ENCODE peak calls at places on chromosomes 12 and 14, in seven cellular contexts. D, W, V, J, U, N and T are unnamed samples.
A peak's percentile ranks its signal among the peaks of the same experiment; 100 is the strongest.

GRCh38 chr14:93984070-93984469 is 7.7 kb upstream of the ASB2 start:
- DNase-seq in D (no peak), W (no peak), V (peak; percentile 81), J (peak; percentile 72), U (no peak), N (peak; percentile 69), T (no peak)

GRCh38 chr14:38080696-38081095 is 127.0 kb upstream of the SSTR1 start:
- DNase-seq in D (no peak), W (no peak), V (no peak), J (no peak), U (no peak), N (no peak), T (peak; percentile 41)

GRCh38 chr14:92607702-92608429 is 94.3 kb downstream of the RIN3 start:
- DNase-seq in D (no peak), W (no peak), V (peak; percentile 89), J (peak; percentile 7), U (no peak), N (peak; percentile 66), T (no peak)

GRCh38 chr12:124758266-124759200 is 105.1 kb downstream of the SCARB1 start:
- DNase-seq in D (no peak), W (no peak), V (no peak), J (no peak), U (no peak), N (no peak), T (peak; percentile 99)

GRCh38 chr12:125065753-125066570 is 727 bp downstream of the AACS start:
- DNase-seq in D (no peak), W (no peak), V (no peak), J (peak; percentile 69), U (no peak), N (no peak), T (no peak)

GRCh38 chr12:4763549-4763948 is 43.3 kb downstream of the GALNT8 start:
- DNase-seq in D (no peak), W (peak; percentile 86), V (peak; percentile 2), J (peak; percentile 99), U (peak; percentile 61), N (no peak), T (no peak)

GRCh38 chr14:19828314-19828713 is 24.7 kb downstream of the OR4N2 start:
- DNase-seq in D (no peak), W (no peak), V (no peak), J (no peak), U (no peak), N (no peak), T (no peak)

GRCh38 chr14:34179723-34180122 is 228.8 kb upstream of the EGLN3 start:
- DNase-seq in D (peak; percentile 12), W (no peak), V (no peak), J (no peak), U (no peak), N (no peak), T (no peak)

GRCh38 chr12:121184425-121184824 is 25.5 kb upstream of the P2RX4 start:
- DNase-seq in D (no peak), W (no peak), V (no peak), J (peak; percentile 70), U (no peak), N (no peak), T (no peak)

GRCh38 chr12:33605776-33606175 is 166.2 kb upstream of the SYT10 start:
- DNase-seq in D (no peak), W (peak; percentile 52), V (no peak), J (no peak), U (no peak), N (no peak), T (peak; percentile 51)

DNA sequence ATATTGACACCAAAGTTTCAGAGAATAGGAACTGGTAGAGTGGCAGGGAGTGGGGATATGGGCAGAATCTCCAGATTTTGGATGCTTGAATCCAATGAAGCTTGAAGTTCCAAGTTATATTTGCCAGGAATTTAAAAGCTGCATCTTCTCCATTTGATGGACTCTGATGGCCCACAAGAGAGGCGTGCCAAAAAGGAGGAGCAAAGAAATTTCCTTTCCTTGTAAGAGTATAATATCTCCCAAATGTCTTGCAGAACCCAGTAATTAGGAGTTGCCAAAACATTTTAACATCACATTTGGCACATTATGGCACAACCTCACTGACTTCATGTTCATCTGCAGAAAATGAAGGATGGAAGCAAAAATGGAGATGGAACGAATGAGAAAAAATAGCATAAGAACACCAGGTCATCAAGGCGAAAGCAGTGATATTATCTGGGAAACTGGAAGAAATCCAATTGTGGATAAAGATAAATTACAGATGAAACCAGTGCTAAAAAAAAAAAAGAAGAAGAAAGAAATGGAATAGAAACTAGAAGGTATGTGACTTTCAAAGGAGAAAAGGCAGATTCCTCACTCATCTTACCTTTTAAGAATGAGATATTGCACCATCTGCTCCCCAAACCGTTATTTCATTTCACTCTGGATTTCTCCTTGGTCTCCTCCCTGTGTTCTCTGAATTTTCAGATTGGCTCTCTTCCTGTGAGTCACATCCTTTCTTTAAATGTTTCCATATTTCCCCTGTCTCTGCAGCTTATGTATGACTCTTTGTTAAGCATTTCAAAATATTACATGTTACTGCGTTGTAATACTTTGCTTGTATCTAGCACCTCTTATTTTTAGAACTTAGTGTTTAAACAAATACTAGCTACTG is 13.5 kb upstream of the FLRT2 start:
- DNase-seq in D (no peak), W (no peak), V (peak; percentile 88), J (no peak), U (no peak), N (peak; percentile 77), T (no peak)
- H3K9ac ChIP-seq in D (no peak overlapping the region), W (no peak overlapping the region), V (no peak overlapping the region), J (no peak overlapping the region), U (no peak overlapping the region), N (no peak overlapping the region), T (no peak overlapping the region)

GRCh38 chr14:81392976-81393643 is 7.0 kb downstream of the STON2 start:
- DNase-seq in D (no peak), W (no peak), V (no peak), J (no peak), U (no peak), N (no peak), T (no peak)
- H3K9ac ChIP-seq in D (no peak overlapping the region), W (no peak overlapping the region), V (no peak overlapping the region), J (no peak overlapping the region), U (no peak overlapping the region), N (no peak overlapping the region), T (no peak overlapping the region)

DNA sequence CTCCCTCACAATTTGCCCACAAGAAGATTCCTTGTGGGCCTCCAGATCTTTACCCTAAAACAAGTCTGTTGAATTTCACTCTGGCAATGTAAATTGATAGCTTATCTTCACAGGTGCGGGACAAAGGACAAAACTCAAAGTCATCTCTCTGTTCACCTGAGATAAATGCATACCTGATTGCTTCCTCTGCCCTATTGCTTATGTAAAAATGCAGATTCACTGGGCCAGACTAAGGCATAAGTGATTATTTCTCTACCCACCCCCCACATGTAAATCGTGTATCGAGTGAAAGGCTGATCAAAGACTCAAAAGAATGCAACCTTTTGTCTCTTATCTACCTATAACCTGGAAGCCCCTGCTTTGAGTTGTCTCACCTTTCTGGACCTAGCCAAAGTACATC is 316.8 kb downstream of the SSPN start:
- DNase-seq in D (no peak), W (no peak), V (no peak), J (no peak), U (no peak), N (no peak), T (no peak)
- H3K9ac ChIP-seq in D (no peak overlapping the region), W (no peak overlapping the region), V (no peak overlapping the region), J (no peak overlapping the region), U (no peak overlapping the region), N (no peak overlapping the region), T (no peak overlapping the region)

DNA sequence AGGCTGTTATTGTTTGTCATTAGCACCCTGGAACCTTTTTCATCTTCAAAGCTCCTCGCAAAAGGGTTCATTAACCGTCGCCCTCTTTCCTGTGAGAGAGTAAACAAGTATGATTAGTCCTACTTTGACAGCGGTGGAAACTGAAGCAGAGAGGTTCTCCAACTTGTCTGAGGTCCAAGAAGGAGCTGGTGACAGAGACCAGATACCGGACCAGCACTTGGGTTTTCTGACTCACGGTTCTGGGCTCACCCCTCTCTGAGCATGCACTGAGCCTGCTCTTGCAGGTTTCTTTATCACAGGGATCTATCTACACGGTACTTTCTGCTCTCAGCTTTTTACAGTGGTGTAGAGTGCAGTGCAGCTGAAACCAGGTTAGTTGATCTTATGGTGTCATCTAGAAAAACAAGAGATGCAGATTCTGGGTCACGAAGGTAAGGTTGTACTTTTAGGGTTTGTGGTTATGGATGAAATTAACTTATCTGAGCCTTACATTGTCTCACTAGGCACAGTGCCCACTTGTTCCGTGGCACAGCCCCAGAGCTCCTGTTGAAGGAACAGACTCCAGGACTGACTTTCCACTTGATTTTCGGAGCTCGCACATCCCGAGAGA is 62.1 kb downstream of the PPP2R5C start:
- DNase-seq in D (no peak), W (no peak), V (no peak), J (no peak), U (no peak), N (peak; percentile 22), T (peak; percentile 59)
- H3K9ac ChIP-seq in D (no peak overlapping the region), W (no peak overlapping the region), V (no peak overlapping the region), J (no peak overlapping the region), U (no peak overlapping the region), N (no peak overlapping the region), T (peak overlapping the region; percentile 71)

DNA sequence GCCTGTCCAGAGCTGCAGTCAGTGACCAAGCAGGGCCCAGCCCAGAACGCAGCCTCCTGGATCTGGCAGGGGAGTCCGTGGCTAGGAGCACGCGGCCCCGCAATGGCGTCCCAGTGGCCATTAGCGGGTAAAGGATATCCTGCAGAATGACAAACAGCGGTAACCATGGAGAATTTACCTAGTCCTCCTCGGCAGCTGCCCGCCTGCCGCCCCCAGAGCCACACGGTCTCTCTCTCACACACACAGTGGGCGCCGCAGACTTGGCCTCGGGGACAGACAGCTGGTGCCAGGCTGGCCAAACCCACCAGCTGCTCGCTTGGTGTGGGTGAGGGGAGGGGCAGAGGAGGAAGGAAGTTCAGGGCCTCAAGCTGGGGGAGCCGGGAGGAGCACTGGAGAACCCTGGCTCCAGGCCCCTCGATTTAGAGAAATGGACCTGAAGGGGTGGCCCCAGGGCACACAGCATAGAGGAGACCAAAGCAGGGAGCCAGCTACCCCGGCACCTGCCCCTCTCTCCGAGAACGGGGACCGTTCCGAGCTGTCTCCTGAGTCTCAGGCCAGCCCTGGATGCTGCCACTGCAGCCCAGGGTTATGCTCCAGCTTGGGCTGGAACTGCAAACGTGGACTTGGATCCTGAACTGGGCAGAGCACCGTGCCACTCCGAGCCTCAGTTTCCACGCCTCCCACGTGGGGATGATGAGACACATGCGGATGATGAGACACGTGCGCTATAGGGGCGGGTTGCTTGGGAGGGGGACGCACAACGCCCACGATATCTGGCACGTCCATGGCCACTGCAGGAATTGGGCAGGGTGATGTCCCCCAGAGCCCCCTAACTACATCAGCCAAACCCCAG is 3.4 kb downstream of the CDK2AP1 start:
- DNase-seq in D (no peak), W (no peak), V (no peak), J (peak; percentile 59), U (no peak), N (peak; percentile 30), T (no peak)
- H3K9ac ChIP-seq in D (no peak overlapping the region), W (peak overlapping the region; percentile 85), V (no peak overlapping the region), J (no peak overlapping the region), U (peak overlapping the region; percentile 83), N (no peak overlapping the region), T (no peak overlapping the region)

GRCh38 chr12:94753071-94753779 is 102.9 kb upstream of the TMCC3 start:
- DNase-seq in D (no peak), W (no peak), V (no peak), J (peak; percentile 68), U (no peak), N (peak; percentile 30), T (no peak)
- H3K9ac ChIP-seq in D (no peak overlapping the region), W (no peak overlapping the region), V (no peak overlapping the region), J (no peak overlapping the region), U (no peak overlapping the region), N (no peak overlapping the region), T (no peak overlapping the region)